ENCODE peak calls at places on chromosomes 3 and 15, in five cellular contexts. I is aorta; G is tibial nerve; F is right cardiac atrium; H is CD4-positive, alpha-beta memory T cell. C is an unnamed sample.

GRCh38 chr3:71128951-71129350 is 454.6 kb downstream of the FOXP1 start:
- DNase-seq in I (no peak), F (no peak), H (peak), G (no peak), C (no peak)

GRCh38 chr15:97995881-97996603 is 35.5 kb downstream of the ARRDC4 start:
- DNase-seq in I (no peak), H (no peak), F (no peak), G (no peak), C (no peak)

GRCh38 chr3:113825090-113825489 is 13.5 kb upstream of the GRAMD1C start:
- DNase-seq in H (no peak), I (no peak), F (no peak), G (no peak), C (peak)

GRCh38 chr3:104763007-104763406 is 603.7 kb upstream of the ALCAM start:
- DNase-seq in I (peak), G (no peak), H (no peak), F (no peak), C (peak)

GRCh38 chr3:58576716-58577115 is 475 bp downstream of the FAM107A start:
- DNase-seq in G (no peak), F (no peak), H (no peak), I (no peak), C (no peak)

GRCh38 chr15:94792166-94792565 is 560.8 kb downstream of the MCTP2 start:
- DNase-seq in G (no peak), H (no peak), I (no peak), F (no peak), C (no peak)

GRCh38 chr15:42091753-42092665 is 2.4 kb downstream of the PLA2G4D start:
- DNase-seq in G (no peak), I (no peak), F (no peak), H (no peak), C (peak)

GRCh38 chr3:140093742-140094141 is 158.8 kb downstream of the CLSTN2 start:
- DNase-seq in G (peak), I (no peak), H (no peak), F (peak), C (no peak)

GRCh38 chr3:174101244-174101643 is 703.7 kb downstream of the NLGN1 start:
- DNase-seq in G (no peak), H (no peak), I (no peak), F (no peak), C (no peak)

GRCh38 chr3:108285176-108285575 is 11.2 kb upstream of the HHLA2 start:
- DNase-seq in H (no peak), G (no peak), I (no peak), F (no peak), C (no peak)

GRCh38 chr3:123733805-123734526 is 149.1 kb upstream of the HACD2 start:
- DNase-seq in H (no peak), G (no peak), F (no peak), I (no peak), C (peak)

GRCh38 chr3:63295806-63296205 is 17.7 kb downstream of the SYNPR start:
- DNase-seq in F (no peak), I (no peak), G (no peak), H (no peak), C (no peak)

GRCh38 chr3:184110316-184110725 is 13.5 kb downstream of the HTR3E start:
- DNase-seq in G (no peak), F (no peak), I (no peak), H (no peak), C (peak)

GRCh38 chr15:41043276-41043675 is 72.8 kb downstream of the INO80 start:
- DNase-seq in I (no peak), G (no peak), F (no peak), H (no peak), C (no peak)

GRCh38 chr3:9037113-9037715 is 73.9 kb upstream of the RAD18 start:
- DNase-seq in G (peak), I (no peak), H (no peak), F (peak), C (no peak)

GRCh38 chr3:49111347-49111746 is 6.8 kb upstream of the QARS1 start:
- DNase-seq in H (no peak), F (peak), I (no peak), G (no peak), C (no peak)

GRCh38 chr3:54159917-54160316 is 37.6 kb downstream of the CACNA2D3 start:
- DNase-seq in H (no peak), G (no peak), F (no peak), I (no peak), C (no peak)

GRCh38 chr3:46239301-46239938 is 2.8 kb upstream of the CCR3 start:
- DNase-seq in G (no peak), F (no peak), H (no peak), I (no peak), C (no peak)

GRCh38 chr3:39101022-39101689 is 6.3 kb downstream of the GORASP1 start:
- DNase-seq in F (no peak), H (peak), I (no peak), G (no peak), C (peak)

GRCh38 chr15:43943511-43943910 is 116.7 kb downstream of the WDR76 start:
- DNase-seq in H (no peak), I (no peak), F (no peak), G (no peak), C (no peak)

GRCh38 chr15:59522988-59523461 is 85.0 kb downstream of the FAM81A start:
- DNase-seq in G (no peak), F (peak), H (peak), I (no peak), C (no peak)

GRCh38 chr3:37967252-37967881 is 23.2 kb upstream of the VILL start:
- DNase-seq in I (peak), F (peak), G (peak), H (peak), C (peak)

GRCh38 chr15:76165951-76166350 is 106.2 kb downstream of the TMEM266 start:
- DNase-seq in G (no peak), H (no peak), I (no peak), F (no peak), C (no peak)

GRCh38 chr15:32838820-32839219 is 121.0 kb downstream of the GREM1 start:
- DNase-seq in F (no peak), I (no peak), G (no peak), H (no peak), C (peak)

GRCh38 chr15:64807051-64807749 is 18.2 kb downstream of the PIF1 start:
- DNase-seq in H (no peak), I (no peak), F (no peak), G (no peak), C (no peak)

GRCh38 chr15:39594764-39595620 is 14.1 kb downstream of the THBS1 start:
- DNase-seq in H (no peak), G (no peak), F (no peak), I (no peak), C (no peak)

GRCh38 chr3:58577269-58577821 is at the start of gene FAM107A:
- DNase-seq in I (no peak), G (peak), F (peak), H (no peak), C (no peak)

GRCh38 chr3:58585994-58586393 is 8.8 kb upstream of the FAM107A start:
- DNase-seq in I (no peak), G (no peak), H (no peak), F (no peak), C (no peak)

GRCh38 chr3:125119752-125120369 is 64.1 kb upstream of the HEG1 start:
- DNase-seq in G (no peak), H (no peak), F (no peak), I (no peak), C (no peak)

GRCh38 chr3:11096266-11097135 is 57.8 kb upstream of the HRH1 start:
- DNase-seq in F (peak), G (peak), H (no peak), I (peak), C (peak)
- H3K27ac ChIP-seq in F (no peak), G (no peak), H (no peak), I (peak), C (peak)

DNA sequence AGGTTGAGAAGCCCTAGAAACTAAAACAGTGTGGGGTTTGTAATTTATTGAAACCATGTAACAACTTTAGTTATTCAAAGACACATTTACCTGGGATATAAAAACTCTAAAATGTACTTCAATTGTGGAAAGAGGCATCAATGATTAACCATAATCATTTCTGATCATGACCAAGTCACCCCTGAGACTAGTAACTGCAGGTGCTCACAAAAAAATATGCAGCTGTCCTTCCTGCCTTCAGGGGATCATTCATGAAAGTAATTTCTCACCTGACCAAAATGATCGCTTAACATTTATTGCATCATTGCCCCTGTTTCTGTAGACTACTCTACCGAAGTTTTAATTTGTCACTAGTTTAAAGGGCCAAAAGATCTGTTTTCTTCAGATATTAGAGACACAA is 9.0 kb downstream of the ACP3 start:
- DNase-seq in I (no peak), H (no peak), G (no peak), F (no peak), C (no peak)
- H3K27ac ChIP-seq in I (no peak), H (no peak), G (no peak), F (no peak), C (no peak)

GRCh38 chr3:52195297-52195597 is 2.7 kb upstream of the ALAS1 start:
- DNase-seq in F (no peak), H (no peak), G (no peak), I (no peak), C (no peak)
- H3K27ac ChIP-seq in F (no peak), H (no peak), G (peak), I (no peak), C (no peak)

GRCh38 chr3:132805071-132805470 is 82.9 kb upstream of the NPHP3 start:
- DNase-seq in H (no peak), F (no peak), I (no peak), G (no peak), C (no peak)
- H3K27ac ChIP-seq in H (no peak), F (no peak), I (no peak), G (no peak), C (no peak)

DNA sequence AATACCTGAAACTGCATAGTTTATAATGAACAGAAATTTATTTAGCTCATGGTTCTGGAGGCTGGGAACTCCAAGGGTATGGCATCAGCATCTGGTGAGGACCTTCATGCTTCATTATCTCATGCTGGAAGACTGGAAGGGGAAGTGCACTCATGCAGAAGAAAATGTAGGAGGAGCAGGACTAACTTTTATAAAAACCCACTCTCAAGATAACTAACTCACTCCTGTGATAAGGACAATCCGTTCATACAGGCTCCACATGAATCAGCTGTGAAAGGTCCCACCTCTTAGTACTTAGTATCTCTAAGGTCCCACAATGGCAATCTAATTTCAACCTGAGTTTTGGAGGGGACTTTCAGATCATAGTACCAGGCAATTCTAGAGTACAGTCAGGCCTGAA is 33.6 kb upstream of the APH1B start:
- DNase-seq in G (no peak), H (no peak), I (no peak), F (no peak), C (no peak)
- H3K27ac ChIP-seq in G (peak), H (no peak), I (peak), F (peak), C (no peak)

C was measured in SJSA1.